ENCODE peak calls at places on chromosomes 6 and 20, in seven cellular contexts. I, S, X, Y, R, F and A are unnamed samples.

GRCh38 chr20:5153612-5154542 is 27.1 kb downstream of the CDS2 start:
- DNase-seq in I (no peak), S (peak; percentile 26), X (no peak), Y (no peak), R (no peak), F (peak; percentile 51), A (peak; percentile 55)

GRCh38 chr6:15066433-15067337 is 179.2 kb upstream of the JARID2 start:
- DNase-seq in I (peak; percentile 85), S (peak; percentile 96), X (no peak), Y (peak; percentile 45), R (peak; percentile 23), F (no peak), A (peak; percentile 88)

GRCh38 chr6:47674673-47675072 is 23.7 kb upstream of the ADGRF4 start:
- DNase-seq in I (no peak), S (no peak), X (no peak), Y (no peak), R (no peak), F (no peak), A (no peak)

GRCh38 chr6:53679446-53679933 is 13.9 kb upstream of the KLHL31 start:
- DNase-seq in I (no peak), S (peak; percentile 66), X (peak; percentile 28), Y (peak; percentile 53), R (peak; percentile 37), F (peak; percentile 24), A (peak; percentile 40)

GRCh38 chr20:25353754-25354705 is 36.6 kb downstream of the ABHD12 start:
- DNase-seq in I (no peak), S (no peak), X (no peak), Y (no peak), R (peak; percentile 35), F (no peak), A (peak; percentile 42)

GRCh38 chr6:111685506-111685905 is 79.8 kb upstream of the TRAF3IP2 start:
- DNase-seq in I (no peak), S (no peak), X (no peak), Y (no peak), R (no peak), F (no peak), A (no peak)

GRCh38 chr6:139019722-139020121 is 8.8 kb upstream of the ABRACL start:
- DNase-seq in I (no peak), S (no peak), X (no peak), Y (no peak), R (no peak), F (no peak), A (no peak)

GRCh38 chr6:85468326-85468725 is 18.4 kb downstream of the NT5E start:
- DNase-seq in I (no peak), S (peak; percentile 60), X (no peak), Y (no peak), R (no peak), F (no peak), A (peak; percentile 77)

GRCh38 chr6:40845588-40845987 is 193.4 kb downstream of the UNC5CL start:
- DNase-seq in I (no peak), S (peak; percentile 44), X (peak; percentile 50), Y (peak; percentile 42), R (peak; percentile 69), F (peak; percentile 36), A (peak; percentile 33)

GRCh38 chr6:164502838-164503237 is 806.6 kb downstream of the C6orf118 start:
- DNase-seq in I (no peak), S (no peak), X (peak; percentile 35), Y (no peak), R (no peak), F (peak; percentile 49), A (no peak)

GRCh38 chr6:125787791-125788190 is 3.0 kb upstream of the NCOA7 start:
- DNase-seq in I (no peak), S (peak; percentile 76), X (peak; percentile 30), Y (peak; percentile 78), R (peak; percentile 32), F (no peak), A (peak; percentile 60)

GRCh38 chr20:44409132-44409600 is 53.7 kb downstream of the HNF4A start:
- DNase-seq in I (no peak), S (peak; percentile 84), X (no peak), Y (peak; percentile 86), R (no peak), F (no peak), A (no peak)

GRCh38 chr20:45343867-45344721 is 4.1 kb downstream of the SDC4 start:
- DNase-seq in I (peak; percentile 94), S (peak; percentile 94), X (no peak), Y (peak; percentile 94), R (peak; percentile 85), F (no peak), A (peak; percentile 92)

GRCh38 chr6:89244237-89244985 is 27.3 kb upstream of the GABRR1 start:
- DNase-seq in I (no peak), S (no peak), X (peak; percentile 60), Y (no peak), R (no peak), F (peak; percentile 83), A (no peak)

GRCh38 chr6:47405273-47405672 is 72.3 kb upstream of the CD2AP start:
- DNase-seq in I (no peak), S (no peak), X (no peak), Y (no peak), R (peak; percentile 52), F (no peak), A (no peak)

GRCh38 chr20:33079267-33079666 is at the start of gene BPIFB4:
- DNase-seq in I (no peak), S (peak; percentile 3), X (no peak), Y (peak; percentile 68), R (no peak), F (no peak), A (peak; percentile 24)

GRCh38 chr20:57996936-57997629 is 231.4 kb downstream of the ANKRD60 start:
- DNase-seq in I (no peak), S (peak; percentile 53), X (no peak), Y (peak; percentile 6), R (no peak), F (no peak), A (no peak)

GRCh38 chr6:38637756-38638155 is 2.0 kb downstream of the BTBD9 start:
- DNase-seq in I (no peak), S (no peak), X (no peak), Y (no peak), R (no peak), F (no peak), A (no peak)
- H3K4me3 ChIP-seq in I (no peak overlapping the region), S (no peak overlapping the region), X (no peak overlapping the region), Y (no peak overlapping the region), R (no peak overlapping the region), F (no peak overlapping the region), A (no peak overlapping the region)

DNA sequence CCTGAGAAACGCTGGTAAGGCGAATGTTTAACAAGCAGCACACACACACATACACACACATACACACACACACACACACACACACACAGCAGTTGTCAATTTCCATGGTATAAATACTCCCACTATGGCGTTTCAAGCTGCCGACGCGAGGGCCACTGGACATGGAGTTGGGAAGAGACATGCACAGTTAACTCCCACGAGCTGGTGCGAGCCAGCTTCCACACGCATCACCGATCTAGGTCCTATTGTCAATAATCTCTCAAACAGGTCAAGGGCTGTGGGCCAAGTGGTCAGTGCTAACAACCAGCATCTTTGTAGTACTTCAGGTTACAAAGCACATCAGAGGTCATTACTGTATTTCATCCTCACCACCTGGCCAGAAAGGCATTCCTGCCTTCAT is 58.9 kb downstream of the TRERF1 start:
- DNase-seq in I (no peak), S (no peak), X (no peak), Y (no peak), R (no peak), F (no peak), A (no peak)
- H3K4me3 ChIP-seq in I (no peak overlapping the region), S (no peak overlapping the region), X (no peak overlapping the region), Y (no peak overlapping the region), R (no peak overlapping the region), F (no peak overlapping the region), A (no peak overlapping the region)

GRCh38 chr20:11917663-11918062 is at the start of gene BTBD3:
- DNase-seq in I (peak; percentile 71), S (peak; percentile 76), X (no peak), Y (peak; percentile 78), R (peak; percentile 39), F (peak; percentile 93), A (peak; percentile 68)
- H3K4me3 ChIP-seq in I (peak within 1 kb of the TSS; percentile 36), S (peak within 1 kb of the TSS; percentile 8), X (no peak within 1 kb of the TSS), Y (peak within 1 kb of the TSS; percentile 52), R (peak within 1 kb of the TSS; percentile 4), F (peak within 1 kb of the TSS; percentile 68), A (peak within 1 kb of the TSS; percentile 53)

DNA sequence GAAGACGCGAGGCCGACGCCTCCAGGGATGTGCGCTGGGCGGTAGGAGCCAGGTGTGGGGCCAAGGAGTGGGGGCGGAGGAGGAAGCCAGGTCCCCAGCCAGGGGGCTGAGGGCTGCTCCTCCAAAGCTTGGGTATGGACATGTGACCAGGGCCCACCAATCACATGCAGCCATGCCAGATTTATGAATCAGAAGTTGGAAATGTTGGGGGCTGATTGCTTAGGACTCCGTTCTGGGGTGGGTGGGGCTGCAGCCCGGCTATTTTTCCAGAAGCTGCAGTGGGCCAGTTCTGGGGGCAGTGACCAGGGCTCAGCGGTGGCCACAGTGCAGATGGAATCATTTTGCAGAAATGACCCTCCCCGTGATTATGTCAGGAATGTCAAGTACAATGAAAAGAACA is 96.0 kb downstream of the CEBPB start:
- DNase-seq in I (peak; percentile 84), S (peak; percentile 95), X (peak; percentile 77), Y (peak; percentile 94), R (peak; percentile 54), F (no peak), A (peak; percentile 90)
- H3K4me3 ChIP-seq in I (no peak overlapping the region), S (peak overlapping the region; percentile 2), X (peak overlapping the region; percentile 48), Y (no peak overlapping the region), R (no peak overlapping the region), F (no peak overlapping the region), A (no peak overlapping the region)

GRCh38 chr6:26594730-26595632 is 1.8 kb upstream of the ABT1 start:
- DNase-seq in I (no peak), S (peak; percentile 89), X (peak; percentile 85), Y (peak; percentile 81), R (peak; percentile 36), F (no peak), A (peak; percentile 57)
- H3K4me3 ChIP-seq in I (peak overlapping the region; percentile 72), S (peak overlapping the region; percentile 99), X (peak overlapping the region; percentile 86), Y (peak overlapping the region; percentile 68), R (peak overlapping the region; percentile 22), F (no peak overlapping the region), A (peak overlapping the region; percentile 100)

GRCh38 chr20:13221313-13221672 is 219 bp downstream of the ISM1 start:
- DNase-seq in I (no peak), S (no peak), X (no peak), Y (no peak), R (no peak), F (no peak), A (no peak)
- H3K4me3 ChIP-seq in I (peak overlapping the region; percentile 64), S (no peak overlapping the region), X (no peak overlapping the region), Y (peak overlapping the region; percentile 50), R (peak overlapping the region; percentile 65), F (no peak overlapping the region), A (peak overlapping the region; percentile 45)

DNA sequence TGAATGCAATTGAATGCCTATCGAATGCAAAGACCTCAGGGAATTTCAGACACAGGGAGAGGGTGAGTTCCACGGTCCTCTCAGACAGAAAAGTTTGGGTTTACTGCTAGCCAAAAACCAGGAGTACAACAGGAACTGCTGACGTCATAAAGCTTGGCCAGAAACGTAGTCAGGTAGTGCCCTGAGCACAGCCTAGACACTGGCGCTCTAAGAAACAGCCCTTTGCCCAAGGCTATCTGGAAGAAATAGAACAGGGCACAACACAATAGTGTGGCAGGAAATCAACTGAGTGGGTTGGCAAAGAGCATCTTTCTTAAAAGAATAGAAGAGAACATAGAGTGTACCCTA is 58.0 kb downstream of the GFOD1 start:
- DNase-seq in I (peak; percentile 46), S (no peak), X (peak; percentile 63), Y (no peak), R (no peak), F (no peak), A (no peak)
- H3K4me3 ChIP-seq in I (no peak overlapping the region), S (no peak overlapping the region), X (peak overlapping the region; percentile 75), Y (no peak overlapping the region), R (no peak overlapping the region), F (no peak overlapping the region), A (no peak overlapping the region)